ENCODE peak calls at places on chromosome 4, in five cellular contexts. N is T follicular helper cell, C is hippocampal formation, S is NCI-H446 treated with DMSO at 0.1 percent for 48 hours, A is NCI-H1092 treated with DMSO at 0.1 percent for 48 hours. M is an unnamed sample.

GRCh38 chr4:171118091-171118490 is 695.1 kb upstream of the GALNTL6 start:
- DNase-seq in N (no peak), C (no peak), S (no peak), A (no peak), M (no peak)

GRCh38 chr4:183201331-183201730 is 102.3 kb downstream of the WWC2 start:
- DNase-seq in N (no peak), C (no peak), S (no peak), A (no peak), M (no peak)

GRCh38 chr4:2172161-2172560 is 69.8 kb downstream of the HAUS3 start:
- DNase-seq in N (no peak), C (no peak), S (no peak), A (no peak), M (no peak)

GRCh38 chr4:160257324-160257723 is 1154.4 kb downstream of the RAPGEF2 start:
- DNase-seq in N (no peak), C (no peak), S (no peak), A (no peak), M (no peak)

GRCh38 chr4:174198396-174199179 is 84.9 kb downstream of the FBXO8 start:
- DNase-seq in N (no peak), C (no peak), S (no peak), A (no peak), M (no peak)

GRCh38 chr4:188400456-188400855 is 261.2 kb downstream of the TRIML1 start:
- DNase-seq in N (no peak), C (peak), S (no peak), A (no peak), M (no peak)

GRCh38 chr4:8279321-8280157 is 10.0 kb downstream of the HTRA3 start:
- DNase-seq in N (no peak), C (no peak), S (no peak), A (no peak), M (no peak)

GRCh38 chr4:41661447-41662076 is 87.0 kb downstream of the PHOX2B start:
- DNase-seq in N (peak), C (peak), S (no peak), A (peak), M (no peak)

GRCh38 chr4:28082686-28083390 is 1222.2 kb downstream of the STIM2 start:
- DNase-seq in N (no peak), C (no peak), S (no peak), A (no peak), M (no peak)

GRCh38 chr4:6134612-6135220 is 65.6 kb downstream of the JAKMIP1 start:
- DNase-seq in N (peak), C (no peak), S (no peak), A (no peak), M (no peak)

GRCh38 chr4:128291096-128291495 is 3.5 kb upstream of the PGRMC2 start:
- DNase-seq in N (no peak), C (no peak), S (no peak), A (no peak), M (no peak)

GRCh38 chr4:40317921-40318658 is 17.0 kb upstream of the CHRNA9 start:
- DNase-seq in N (no peak), C (no peak), S (no peak), A (no peak), M (no peak)

GRCh38 chr4:77950204-77950603 is 87.6 kb downstream of the MRPL1 start:
- DNase-seq in N (no peak), C (no peak), S (no peak), A (no peak), M (no peak)

GRCh38 chr4:23902203-23902602 is 12.4 kb upstream of the PPARGC1A start:
- DNase-seq in N (no peak), C (no peak), S (no peak), A (no peak), M (no peak)

GRCh38 chr4:139273835-139274234 is 6.2 kb downstream of the MGARP start:
- DNase-seq in N (no peak), C (no peak), S (no peak), A (no peak), M (no peak)

GRCh38 chr4:148649669-148650331 is 207.6 kb upstream of the NR3C2 start:
- DNase-seq in N (no peak), C (no peak), S (no peak), A (no peak), M (no peak)

GRCh38 chr4:128279624-128280225 is 7.9 kb downstream of the PGRMC2 start:
- DNase-seq in N (no peak), C (no peak), S (no peak), A (no peak), M (no peak)

GRCh38 chr4:55600640-55601039 is 8.6 kb upstream of the PDCL2 start:
- DNase-seq in N (no peak), C (no peak), S (no peak), A (no peak), M (no peak)

GRCh38 chr4:8399298-8399697 is 41.2 kb downstream of the ACOX3 start:
- DNase-seq in N (no peak), C (no peak), S (no peak), A (no peak), M (no peak)

GRCh38 chr4:148017801-148018200 is 285.9 kb downstream of the ARHGAP10 start:
- DNase-seq in N (no peak), C (no peak), S (peak), A (no peak), M (no peak)

GRCh38 chr4:20639346-20639745 is 60.9 kb upstream of the PACRGL start:
- DNase-seq in N (no peak), C (no peak), S (no peak), A (peak), M (no peak)

GRCh38 chr4:17613761-17614415 is 553 bp upstream of the MED28 start:
- DNase-seq in N (peak), C (no peak), S (no peak), A (no peak), M (no peak)

GRCh38 chr4:37825943-37826281 is 574 bp upstream of the PGM2 start:
- DNase-seq in N (no peak), C (no peak), S (no peak), A (no peak), M (no peak)